ENCODE peak calls at places on chromosomes 13 and 19, in seven cellular contexts. M is heart left ventricle; L is lung; S is endothelial cell; P is BE2C; I is CD4-positive, alpha-beta T cell; T is WTC11. G is an unnamed sample.
A peak's percentile ranks its signal among the peaks of the same experiment; 100 is the strongest.

GRCh38 chr19:45518469-45518826 is 11.2 kb downstream of the VASP start:
- DNase-seq in P (no peak), L (no peak), M (peak; percentile 7), T (no peak), I (no peak), S (no peak), G (no peak)

GRCh38 chr19:1012334-1012733 is 8.6 kb downstream of the TMEM259 start:
- DNase-seq in L (no peak), P (no peak), I (no peak), T (no peak), S (no peak), M (no peak), G (no peak)

GRCh38 chr19:11227201-11227886 is 12.1 kb upstream of the ANGPTL8 start:
- DNase-seq in L (no peak), P (peak; percentile 45), T (peak; percentile 92), I (no peak), S (no peak), M (no peak), G (no peak)

GRCh38 chr13:49098771-49099512 is 121.2 kb upstream of the MLNR start:
- DNase-seq in I (no peak), M (no peak), T (no peak), L (no peak), P (no peak), S (no peak), G (no peak)

GRCh38 chr19:6236310-6237291 is 43.2 kb downstream of the MLLT1 start:
- DNase-seq in P (peak; percentile 20), L (peak; percentile 90), M (peak; percentile 56), S (no peak), T (no peak), I (no peak), G (no peak)

GRCh38 chr19:51450730-51451307 is 7.4 kb downstream of the SIGLEC8 start:
- DNase-seq in I (no peak), L (no peak), S (no peak), M (no peak), T (no peak), P (no peak), G (no peak)

GRCh38 chr13:68099616-68100015 is 869.5 kb upstream of the PCDH9 start:
- DNase-seq in S (no peak), I (no peak), P (no peak), M (no peak), T (no peak), L (no peak), G (no peak)

GRCh38 chr19:45955905-45956608 is 17.6 kb downstream of the NOVA2 start:
- DNase-seq in I (no peak), M (peak; percentile 77), T (no peak), P (peak; percentile 40), S (no peak), L (peak; percentile 46), G (no peak)

GRCh38 chr19:50387176-50387867 is 3.2 kb downstream of the POLD1 start:
- DNase-seq in P (no peak), L (no peak), S (no peak), T (no peak), M (no peak), I (no peak), G (no peak)

GRCh38 chr13:28636677-28637317 is 22.1 kb upstream of the POMP start:
- DNase-seq in S (peak; percentile 69), I (no peak), T (peak; percentile 68), L (peak; percentile 58), M (peak; percentile 39), P (peak; percentile 64), G (peak; percentile 50)

GRCh38 chr19:1206733-1207301 is 1.2 kb downstream of the STK11 start:
- DNase-seq in L (no peak), P (no peak), M (no peak), I (peak; percentile 16), T (no peak), S (no peak), G (no peak)

GRCh38 chr19:40217921-40218890 is at the start of gene TTC9B:
- DNase-seq in M (no peak), S (peak; percentile 61), P (peak; percentile 44), I (peak; percentile 24), T (peak; percentile 84), L (no peak), G (peak; percentile 67)

GRCh38 chr13:32297206-32297605 is 18.0 kb downstream of the ZAR1L start:
- DNase-seq in I (no peak), S (no peak), P (no peak), L (no peak), M (no peak), T (no peak), G (no peak)

GRCh38 chr13:31249140-31249539 is 49.4 kb downstream of the B3GLCT start:
- DNase-seq in L (no peak), P (no peak), I (no peak), M (no peak), T (no peak), S (no peak), G (no peak)

GRCh38 chr13:41315466-41316047 is 4.5 kb downstream of the NAA16 start:
- DNase-seq in L (no peak), P (no peak), T (no peak), S (no peak), I (no peak), M (no peak), G (no peak)

DNA sequence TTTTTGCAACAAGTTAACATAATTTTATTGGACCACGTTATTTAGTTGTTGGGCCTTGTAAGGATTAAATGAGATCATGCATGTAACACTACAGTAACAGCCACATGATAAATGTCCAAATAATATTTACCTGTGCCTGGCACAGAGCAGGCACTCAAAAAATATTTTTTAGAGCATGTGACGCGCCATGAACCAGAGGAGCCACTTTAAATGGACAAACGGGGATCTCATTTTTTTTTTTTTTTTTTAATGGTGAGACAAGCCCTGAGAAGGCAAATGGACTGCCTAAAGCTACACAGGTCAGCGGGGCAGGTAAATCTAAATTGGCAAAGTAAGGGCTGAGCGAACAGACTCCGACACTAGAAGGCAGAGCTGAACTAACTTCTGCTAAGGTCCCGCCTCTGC is 840 bp upstream of the RPS19 start:
- DNase-seq in I (no peak), M (no peak), L (no peak), P (no peak), S (no peak), T (no peak), G (no peak)
- TF ChIP-seq CTCF in I (no peak), M (no peak), L (no peak), P (no peak), S (no peak), T (no peak), G (peak; percentile 25)

GRCh38 chr13:73303858-73304257 is 245.1 kb downstream of the KLF5 start:
- DNase-seq in S (no peak), P (no peak), M (no peak), I (no peak), T (no peak), L (no peak), G (no peak)

GRCh38 chr13:73310366-73310765 is 251.6 kb downstream of the KLF5 start:
- DNase-seq in T (no peak), L (no peak), I (no peak), S (no peak), M (no peak), P (no peak), G (no peak)

GRCh38 chr13:73307481-73307880 is 248.7 kb downstream of the KLF5 start:
- DNase-seq in P (no peak), T (no peak), M (no peak), L (no peak), I (no peak), S (no peak), G (no peak)

GRCh38 chr13:73304442-73304841 is 245.6 kb downstream of the KLF5 start:
- DNase-seq in M (no peak), L (no peak), S (no peak), I (no peak), P (no peak), T (no peak), G (no peak)

DNA sequence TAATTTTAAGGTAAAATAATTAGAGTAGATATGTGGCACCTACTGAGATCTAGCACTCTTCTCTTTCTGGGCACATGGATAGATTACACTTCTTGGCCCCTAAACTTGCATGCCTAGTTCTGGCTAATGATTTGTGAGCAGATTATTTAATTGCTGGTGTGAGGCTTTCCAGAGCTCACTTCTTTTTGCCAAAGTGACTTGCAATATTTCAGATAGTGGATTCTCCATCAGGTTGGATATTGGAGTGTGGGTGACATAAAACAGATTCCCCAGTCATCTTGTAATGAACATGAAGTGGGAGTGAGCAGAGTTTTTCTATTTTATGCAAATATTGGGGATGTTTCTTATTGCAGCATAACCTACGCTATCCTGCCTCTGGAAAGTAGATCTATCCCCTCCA is 247.9 kb downstream of the KLF5 start:
- DNase-seq in P (no peak), S (no peak), I (no peak), T (no peak), M (no peak), L (no peak), G (no peak)
- TF ChIP-seq CTCF in P (no peak), S (no peak), I (no peak), T (no peak), M (no peak), L (no peak), G (no peak)

GRCh38 chr13:110938662-110939421 is 24.0 kb upstream of the ANKRD10 start:
- DNase-seq in I (no peak), M (no peak), L (no peak), T (no peak), S (no peak), P (no peak), G (no peak)
- TF ChIP-seq CTCF in I (no peak), M (no peak), L (no peak), T (no peak), S (no peak), P (no peak), G (no peak)

GRCh38 chr19:35512831-35513230 is 618 bp downstream of the DMKN start:
- DNase-seq in I (no peak), P (no peak), M (no peak), T (no peak), L (no peak), S (no peak), G (no peak)

GRCh38 chr19:35513231-35513974 is at the start of gene DMKN:
- DNase-seq in S (no peak), T (no peak), I (no peak), M (no peak), P (no peak), L (no peak), G (no peak)

GRCh38 chr19:35516310-35516709 is 2.9 kb upstream of the DMKN start:
- DNase-seq in P (no peak), T (no peak), I (no peak), M (no peak), L (no peak), S (no peak), G (no peak)

GRCh38 chr19:35511337-35511736 is 2.1 kb downstream of the DMKN start:
- DNase-seq in T (no peak), M (no peak), I (no peak), P (no peak), L (no peak), S (no peak), G (no peak)

DNA sequence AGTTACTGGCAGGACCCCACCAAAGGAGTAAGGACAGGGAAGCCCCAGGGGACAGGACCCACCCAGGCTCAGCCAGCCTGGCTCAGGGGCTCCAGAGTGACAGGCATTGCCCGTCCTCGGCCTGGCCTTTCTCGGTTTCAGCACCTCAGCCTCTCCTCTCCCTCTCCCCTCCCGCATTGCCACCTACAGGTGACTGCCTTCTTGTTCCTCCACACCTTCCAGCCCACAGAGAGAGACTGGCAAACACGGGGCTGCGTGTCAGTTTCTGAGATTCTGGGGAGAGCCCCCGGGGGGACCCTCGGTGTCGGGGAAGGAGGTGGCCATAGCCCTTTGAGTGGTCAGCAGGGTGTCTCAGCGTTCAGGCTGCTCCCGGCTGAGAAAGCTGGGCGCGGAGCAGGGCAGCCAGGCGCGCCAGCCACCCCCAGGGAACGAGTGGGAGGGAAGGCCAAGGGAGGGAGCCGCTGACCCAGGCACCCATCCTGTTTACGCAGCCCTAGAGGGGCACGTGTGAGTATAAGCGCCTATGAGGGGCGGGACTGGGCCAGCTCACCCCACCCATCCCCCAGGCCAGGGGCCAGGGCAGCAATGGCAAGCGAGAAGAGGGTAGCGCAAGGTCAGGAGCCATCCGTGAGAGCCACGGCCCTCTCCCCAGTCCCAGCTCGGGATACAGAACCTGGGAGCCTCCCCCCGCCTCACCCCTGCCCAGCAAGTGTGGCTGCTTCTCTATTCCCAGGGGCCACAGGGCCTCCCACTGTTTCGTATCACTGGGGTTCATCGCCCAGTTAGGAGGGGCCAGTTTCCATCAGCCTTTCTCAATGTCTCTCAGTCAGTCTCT is 743 bp upstream of the DMKN start:
- DNase-seq in L (no peak), M (no peak), S (no peak), I (no peak), T (peak; percentile 37), P (peak; percentile 24), G (no peak)
- TF ChIP-seq CTCF in L (no peak), M (no peak), S (no peak), I (no peak), T (no peak), P (no peak), G (no peak)

G was measured in GM10248.